ENCODE peak calls at places on chromosome 1, in eight cellular contexts. K is vagina, W is BE2C, T is B cell, M is GM12878, F is GM13977, H is cardiac fibroblast, E is ascending aorta. R is an unnamed sample.

GRCh38 chr1:41540886-41541591 is 56.6 kb upstream of the EDN2 start:
- DNase-seq in K (no peak), W (no peak), T (peak), M (no peak), F (no peak), H (peak), E (peak), R (no peak)

GRCh38 chr1:38776466-38776865 is 83.1 kb downstream of the RRAGC start:
- DNase-seq in K (no peak), W (no peak), T (no peak), M (no peak), F (no peak), H (no peak), E (no peak), R (no peak)

GRCh38 chr1:117795190-117795589 is 134.2 kb downstream of the GDAP2 start:
- DNase-seq in K (no peak), W (peak), T (no peak), M (no peak), F (no peak), H (peak), E (no peak), R (no peak)

GRCh38 chr1:29708818-29709710 is 472.7 kb downstream of the PTPRU start:
- DNase-seq in K (no peak), W (peak), T (no peak), M (no peak), F (no peak), H (peak), E (no peak), R (peak)

GRCh38 chr1:207428783-207429182 is 25.3 kb upstream of the CR2 start:
- DNase-seq in K (no peak), W (no peak), T (no peak), M (no peak), F (no peak), H (no peak), E (no peak), R (no peak)

GRCh38 chr1:208029381-208030319 is 118.7 kb upstream of the CD34 start:
- DNase-seq in K (no peak), W (no peak), T (no peak), M (no peak), F (no peak), H (peak), E (peak), R (no peak)

GRCh38 chr1:236394905-236395779 is 1.1 kb downstream of the EDARADD start:
- DNase-seq in K (no peak), W (peak), T (peak), M (no peak), F (peak), H (peak), E (no peak), R (peak)

GRCh38 chr1:240491796-240492195 is 120.2 kb downstream of the GREM2 start:
- DNase-seq in K (no peak), W (no peak), T (no peak), M (no peak), F (no peak), H (no peak), E (no peak), R (no peak)

GRCh38 chr1:68046885-68047658 is 3.4 kb downstream of the DIRAS3 start:
- DNase-seq in K (no peak), W (no peak), T (no peak), M (no peak), F (no peak), H (no peak), E (no peak), R (no peak)

GRCh38 chr1:183106746-183107145 is 79.3 kb upstream of the LAMC2 start:
- DNase-seq in K (no peak), W (no peak), T (no peak), M (no peak), F (no peak), H (no peak), E (no peak), R (no peak)

GRCh38 chr1:49297783-49298182 is 521.1 kb upstream of the BEND5 start:
- DNase-seq in K (no peak), W (peak), T (no peak), M (no peak), F (no peak), H (no peak), E (no peak), R (no peak)

GRCh38 chr1:201084171-201084766 is 28.0 kb downstream of the CACNA1S start:
- DNase-seq in K (no peak), W (no peak), T (no peak), M (no peak), F (no peak), H (no peak), E (no peak), R (no peak)

GRCh38 chr1:156895927-156896326 is 2.4 kb downstream of the PEAR1 start:
- DNase-seq in K (no peak), W (no peak), T (no peak), M (no peak), F (no peak), H (no peak), E (no peak), R (no peak)

GRCh38 chr1:43327549-43328292 is 9.9 kb upstream of the MPL start:
- DNase-seq in K (no peak), W (no peak), T (no peak), M (no peak), F (no peak), H (no peak), E (no peak), R (no peak)

GRCh38 chr1:42154685-42155084 is 1.5 kb downstream of the GUCA2B start:
- DNase-seq in K (no peak), W (no peak), T (no peak), M (no peak), F (no peak), H (no peak), E (no peak), R (no peak)

GRCh38 chr1:81920245-81920740 is 119.6 kb downstream of the ADGRL2 start:
- DNase-seq in K (no peak), W (peak), T (no peak), M (no peak), F (no peak), H (peak), E (peak), R (peak)

GRCh38 chr1:227543283-227544066 is 19.9 kb upstream of the ZNF678 start:
- DNase-seq in K (no peak), W (no peak), T (no peak), M (no peak), F (no peak), H (no peak), E (no peak), R (no peak)

GRCh38 chr1:182962554-182963115 is 9.7 kb upstream of the SHCBP1L start:
- DNase-seq in K (no peak), W (peak), T (peak), M (peak), F (peak), H (peak), E (peak), R (peak)

GRCh38 chr1:147619741-147620140 is 50.6 kb downstream of the ACP6 start:
- DNase-seq in K (no peak), W (no peak), T (no peak), M (no peak), F (no peak), H (no peak), E (no peak), R (no peak)

GRCh38 chr1:234755449-234755863 is 145.5 kb upstream of the IRF2BP2 start:
- DNase-seq in K (no peak), W (peak), T (no peak), M (no peak), F (no peak), H (peak), E (peak), R (no peak)

GRCh38 chr1:37932759-37933158 is 14.1 kb downstream of the INPP5B start:
- DNase-seq in K (no peak), W (no peak), T (no peak), M (no peak), F (no peak), H (no peak), E (no peak), R (no peak)

DNA sequence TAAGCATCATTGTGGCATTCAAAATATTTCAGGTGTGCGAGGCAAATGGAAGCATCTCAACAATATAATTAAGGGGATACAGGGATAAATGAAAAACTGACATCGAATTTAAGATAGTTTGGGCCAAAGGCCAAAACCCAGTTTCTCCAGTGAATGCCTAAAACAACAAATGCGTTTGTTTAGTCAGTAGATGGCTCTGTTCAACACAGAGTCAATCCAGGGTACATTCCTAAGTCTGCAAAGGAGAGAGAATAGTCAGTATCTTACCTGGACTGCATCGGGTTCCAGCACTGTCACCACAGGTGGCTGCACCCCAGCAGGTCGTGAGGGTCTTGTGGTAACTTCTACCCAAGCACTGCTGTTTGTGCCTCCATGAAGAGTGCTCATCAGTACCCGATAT is 321.1 kb downstream of the KCTD3 start:
- DNase-seq in K (no peak), W (no peak), T (no peak), M (no peak), F (no peak), H (no peak), E (no peak), R (no peak)
- TF ChIP-seq CTCF in K (no peak), W (peak), T (no peak), M (peak), F (peak), H (no peak), E (no peak), R (no peak)

DNA sequence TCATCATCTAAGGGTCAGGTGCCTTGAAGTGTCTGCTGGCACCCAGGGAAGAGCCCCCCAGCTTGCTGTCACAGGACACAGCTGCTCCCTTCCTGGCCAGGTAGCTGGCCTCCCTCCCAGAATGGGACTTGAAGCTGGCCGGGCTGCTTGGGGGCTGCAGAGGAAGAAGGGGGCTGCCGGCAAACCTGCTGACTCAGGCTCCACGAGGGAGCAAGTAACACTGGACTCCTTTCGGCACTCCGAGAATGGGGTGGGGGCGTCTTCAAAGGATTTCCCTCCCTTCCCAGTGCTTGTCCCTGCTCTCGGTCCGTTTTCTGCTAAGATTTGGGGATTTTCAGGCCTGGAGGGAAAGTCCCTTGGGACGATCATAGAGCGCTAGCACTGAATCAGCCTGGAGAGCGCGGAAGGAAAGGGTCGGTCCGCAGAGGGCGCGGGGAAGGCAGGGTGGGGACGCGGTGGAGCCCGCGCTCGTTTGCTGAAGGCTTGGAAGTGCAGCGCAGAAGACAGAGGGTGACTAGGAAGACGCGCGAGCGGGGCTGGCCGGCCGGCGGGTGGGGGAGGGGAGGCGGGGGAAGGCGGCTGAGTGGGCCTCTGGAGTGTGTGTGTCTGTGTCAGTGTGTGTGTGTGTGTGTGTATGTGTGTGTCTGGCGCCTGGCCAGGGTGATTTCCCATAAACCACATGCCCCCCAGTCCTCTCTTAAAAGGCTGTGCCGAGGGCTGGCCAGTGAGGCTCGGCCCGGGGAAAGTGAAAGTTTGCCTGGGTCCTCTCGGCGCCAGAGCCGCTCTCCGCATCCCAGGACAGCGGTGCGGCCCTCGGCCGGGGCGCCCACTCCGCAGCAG is at the start of gene CSF1:
- DNase-seq in K (no peak), W (peak), T (peak), M (peak), F (peak), H (peak), E (peak), R (peak)
- TF ChIP-seq CTCF in K (no peak), W (no peak), T (no peak), M (no peak), F (no peak), H (no peak), E (no peak), R (no peak)

DNA sequence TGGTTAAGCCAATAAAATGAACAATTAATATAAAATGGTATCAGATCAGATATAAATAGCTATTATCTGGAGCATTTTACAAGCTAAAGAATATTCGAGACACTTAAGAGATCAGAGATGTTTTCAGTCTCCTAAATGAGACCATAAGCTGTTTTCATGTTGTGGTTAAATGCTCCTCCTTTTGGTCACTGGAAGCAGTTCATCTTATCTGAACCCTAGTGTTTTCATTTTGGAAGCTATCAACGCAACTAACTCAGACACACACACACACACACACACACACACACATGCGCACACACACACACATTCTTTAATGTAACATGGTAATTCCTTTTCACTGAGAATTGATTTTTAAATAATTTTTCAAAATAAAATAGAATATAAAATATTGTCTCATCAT is 10.0 kb upstream of the LRRC8C start:
- DNase-seq in K (no peak), W (no peak), T (no peak), M (no peak), F (no peak), H (peak), E (no peak), R (no peak)
- TF ChIP-seq CTCF in K (no peak), W (peak), T (no peak), M (peak), F (peak), H (peak), E (no peak), R (no peak)

DNA sequence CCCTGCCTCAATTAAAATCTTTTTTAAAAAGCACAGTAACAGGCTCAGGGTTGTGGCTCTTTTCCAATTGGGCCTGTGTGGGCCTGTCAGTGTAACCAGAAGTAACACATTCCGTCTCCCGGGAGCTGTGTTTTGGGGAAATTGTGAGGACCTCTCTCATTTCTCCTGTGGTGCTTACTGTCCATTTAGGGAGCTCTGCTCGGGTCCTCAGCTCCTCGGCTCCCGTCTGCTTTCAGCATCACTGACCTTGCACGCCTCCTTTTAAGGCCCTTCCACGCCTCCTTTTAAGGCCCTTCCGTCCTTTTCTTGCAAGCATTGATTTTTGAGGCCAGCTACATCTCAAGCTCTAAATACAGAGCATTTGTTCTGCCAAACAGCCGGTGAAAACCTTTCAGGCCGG is 9.7 kb downstream of the CA6 start:
- DNase-seq in K (no peak), W (no peak), T (no peak), M (no peak), F (no peak), H (no peak), E (no peak), R (no peak)
- TF ChIP-seq CTCF in K (no peak), W (no peak), T (no peak), M (no peak), F (no peak), H (no peak), E (no peak), R (no peak)

GRCh38 chr1:66331641-66332523 is 202.1 kb upstream of the SGIP1 start:
- DNase-seq in K (no peak), W (peak), T (peak), M (no peak), F (no peak), H (peak), E (peak), R (peak)
- TF ChIP-seq CTCF in K (no peak), W (peak), T (no peak), M (no peak), F (no peak), H (peak), E (peak), R (peak)

DNA sequence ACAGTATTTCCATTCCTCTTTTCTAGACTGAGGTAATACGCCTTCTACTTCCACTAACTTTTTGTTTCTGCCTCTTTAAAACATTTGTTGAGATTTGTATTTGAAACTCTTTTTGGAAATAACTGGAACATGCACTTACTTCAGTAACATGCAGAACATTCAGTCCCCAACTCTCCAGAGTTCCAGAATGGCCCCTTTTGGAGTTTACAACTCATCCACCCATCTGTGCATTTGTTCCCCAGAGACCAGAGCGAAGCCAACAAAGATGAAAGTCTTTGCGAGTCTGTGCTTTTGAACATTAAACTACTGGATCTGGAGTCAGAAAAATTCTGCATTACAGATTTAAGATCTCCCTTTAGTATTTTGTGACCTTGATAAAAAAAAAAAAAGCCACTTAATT is 143.1 kb upstream of the ZRANB2 start:
- DNase-seq in K (no peak), W (no peak), T (no peak), M (no peak), F (no peak), H (no peak), E (no peak), R (no peak)
- TF ChIP-seq CTCF in K (no peak), W (no peak), T (no peak), M (no peak), F (no peak), H (no peak), E (no peak), R (no peak)

GRCh38 chr1:161229896-161230295 is 4.0 kb downstream of the TOMM40L start:
- DNase-seq in K (no peak), W (no peak), T (no peak), M (no peak), F (no peak), H (no peak), E (no peak), R (no peak)
- TF ChIP-seq CTCF in K (no peak), W (peak), T (no peak), M (no peak), F (peak), H (no peak), E (no peak), R (no peak)

DNA sequence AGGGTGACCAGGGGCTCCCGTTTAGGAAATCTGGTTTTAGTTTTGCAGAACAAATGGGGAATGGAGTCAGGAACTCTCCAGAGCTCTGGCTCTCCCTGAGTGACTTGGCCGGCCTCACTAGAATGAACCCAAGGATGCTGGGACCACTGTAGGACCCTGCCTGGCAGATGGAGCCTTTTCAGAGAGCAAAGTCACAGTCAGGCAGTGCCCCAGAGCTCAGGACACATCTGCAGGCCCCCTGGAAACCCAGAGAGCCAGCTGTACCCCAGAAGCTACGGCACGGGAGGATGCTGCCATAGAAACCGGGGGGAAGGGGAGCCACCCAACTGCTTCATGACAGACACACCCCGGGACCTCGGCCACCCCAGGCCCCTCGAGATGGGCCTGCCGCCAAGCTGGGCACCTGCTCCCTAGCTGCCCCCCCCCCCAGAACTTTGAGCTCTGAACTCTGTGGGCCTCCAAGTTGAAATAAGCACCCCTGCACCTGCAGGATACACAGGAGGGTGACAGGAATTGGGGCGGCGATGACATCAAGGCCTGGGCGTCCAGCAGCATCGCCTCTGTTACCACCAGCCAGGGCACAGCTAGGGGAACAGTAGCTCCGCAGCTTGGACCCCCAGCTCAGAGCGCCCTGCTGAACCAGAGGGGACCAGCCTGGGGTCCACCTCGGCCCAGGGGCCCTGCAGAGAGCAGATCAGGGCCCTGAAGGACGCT is 91.8 kb upstream of the VAMP3 start:
- DNase-seq in K (no peak), W (no peak), T (no peak), M (no peak), F (no peak), H (no peak), E (no peak), R (no peak)
- TF ChIP-seq CTCF in K (no peak), W (no peak), T (no peak), M (no peak), F (no peak), H (no peak), E (no peak), R (no peak)

GRCh38 chr1:154534263-154534844 is 24.1 kb downstream of the UBE2Q1 start:
- DNase-seq in K (no peak), W (peak), T (no peak), M (no peak), F (no peak), H (peak), E (no peak), R (peak)
- TF ChIP-seq CTCF in K (no peak), W (peak), T (no peak), M (peak), F (no peak), H (peak), E (peak), R (peak)

GRCh38 chr1:220881918-220882891 is 3.0 kb downstream of the HLX start:
- DNase-seq in K (peak), W (no peak), T (no peak), M (no peak), F (peak), H (peak), E (peak), R (peak)
- TF ChIP-seq CTCF in K (no peak), W (no peak), T (no peak), M (no peak), F (no peak), H (peak), E (no peak), R (peak)

R was measured in nephron progenitor cell.